ENCODE peak calls at places on chromosomes 11 and 22, in four cellular contexts. L, S, B and C are unnamed samples.

GRCh38 chr11:119206512-119207299 is 567 bp downstream of the CBL start:
- DNase-seq in L (peak; percentile 65), S (peak; percentile 52), B (peak; percentile 51), C (peak; percentile 41)

GRCh38 chr11:128463386-128463829 is 124.0 kb downstream of the ETS1 start:
- DNase-seq in L (no peak), S (no peak), B (no peak), C (no peak)

GRCh38 chr11:30919389-30920172 is 333.4 kb upstream of the MPPED2 start:
- DNase-seq in L (no peak), S (no peak), B (no peak), C (no peak)

GRCh38 chr11:15117751-15118150 is 3.0 kb downstream of the INSC start:
- DNase-seq in L (no peak), S (peak; percentile 54), B (no peak), C (no peak)

GRCh38 chr11:121235057-121235456 is 57.5 kb upstream of the SC5D start:
- DNase-seq in L (no peak), S (no peak), B (no peak), C (no peak)

GRCh38 chr11:126310229-126310991 is 6.5 kb downstream of the DCPS start:
- DNase-seq in L (peak; percentile 52), S (peak; percentile 82), B (peak; percentile 80), C (peak; percentile 65)

GRCh38 chr22:46791201-46791731 is 28.8 kb downstream of the TBC1D22A start:
- DNase-seq in L (peak; percentile 74), S (no peak), B (no peak), C (no peak)

GRCh38 chr11:6657346-6657745 is 1.7 kb upstream of the DCHS1 start:
- DNase-seq in L (no peak), S (no peak), B (no peak), C (no peak)

GRCh38 chr11:132960273-132960672 is 572.0 kb downstream of the OPCML start:
- DNase-seq in L (no peak), S (no peak), B (no peak), C (no peak)

GRCh38 chr11:19499999-19500398 is 212.6 kb upstream of the NAV2 start:
- DNase-seq in L (no peak), S (no peak), B (no peak), C (no peak)

GRCh38 chr11:126702987-126703386 is 297.6 kb downstream of the KIRREL3 start:
- DNase-seq in L (no peak), S (no peak), B (peak; percentile 40), C (no peak)

GRCh38 chr11:115699733-115700132 is 195.5 kb upstream of the CADM1 start:
- DNase-seq in L (no peak), S (no peak), B (no peak), C (no peak)

GRCh38 chr11:63770763-63771162 is 2.2 kb upstream of the ZFTA start:
- DNase-seq in L (no peak), S (no peak), B (no peak), C (no peak)

GRCh38 chr22:42364641-42365336 is 67.4 kb downstream of the NFAM1 start:
- DNase-seq in L (no peak), S (no peak), B (peak; percentile 27), C (no peak)

GRCh38 chr22:32050678-32051515 is 7.8 kb downstream of the SLC5A1 start:
- DNase-seq in L (no peak), S (no peak), B (no peak), C (no peak)

GRCh38 chr22:23847991-23848864 is 9.4 kb upstream of the DERL3 start:
- DNase-seq in L (peak; percentile 64), S (no peak), B (no peak), C (no peak)

GRCh38 chr22:35099883-35100282 is 33.9 kb downstream of the ISX start:
- DNase-seq in L (no peak), S (no peak), B (no peak), C (no peak)

GRCh38 chr11:126963603-126964353 is 36.8 kb downstream of the KIRREL3 start:
- DNase-seq in L (no peak), S (no peak), B (no peak), C (no peak)

GRCh38 chr11:112050721-112051120 is 23.1 kb downstream of the PIH1D2 start:
- DNase-seq in L (no peak), S (no peak), B (no peak), C (no peak)

GRCh38 chr11:68610452-68611116 is 73.8 kb upstream of the GAL start:
- DNase-seq in L (no peak), S (no peak), B (no peak), C (no peak)

GRCh38 chr11:112663947-112664634 is 297.1 kb upstream of the NCAM1 start:
- DNase-seq in L (no peak), S (no peak), B (no peak), C (no peak)

GRCh38 chr11:13666708-13667107 is 1.8 kb upstream of the FAR1 start:
- DNase-seq in L (no peak), S (no peak), B (no peak), C (no peak)

GRCh38 chr22:44026630-44027511 is 2.8 kb downstream of the PARVB start:
- DNase-seq in L (peak; percentile 95), S (no peak), B (peak; percentile 84), C (peak; percentile 41)

GRCh38 chr11:68120212-68121066 is 749 bp downstream of the CHKA start:
- DNase-seq in L (peak; percentile 63), S (peak; percentile 41), B (peak; percentile 52), C (no peak)

GRCh38 chr22:38866399-38867123 is 5.5 kb downstream of the CBX6 start:
- DNase-seq in L (no peak), S (no peak), B (no peak), C (peak; percentile 11)

GRCh38 chr22:26489447-26490036 is 5.9 kb downstream of the SRRD start:
- DNase-seq in L (no peak), S (peak; percentile 11), B (no peak), C (no peak)

GRCh38 chr11:17293308-17293707 is 16.8 kb downstream of the NUCB2 start:
- DNase-seq in L (no peak), S (no peak), B (no peak), C (no peak)

GRCh38 chr22:42603427-42603826 is 11.3 kb downstream of the POLDIP3 start:
- DNase-seq in L (no peak), S (no peak), B (no peak), C (no peak)

GRCh38 chr11:78354741-78355705 is 62.6 kb downstream of the GAB2 start:
- DNase-seq in L (no peak), S (no peak), B (no peak), C (no peak)

GRCh38 chr11:90434858-90435257 is 212.0 kb upstream of the CHORDC1 start:
- DNase-seq in L (no peak), S (no peak), B (no peak), C (no peak)

GRCh38 chr11:111936045-111936400 is 1.1 kb upstream of the DIXDC1 start:
- DNase-seq in L (no peak), S (no peak), B (no peak), C (no peak)

GRCh38 chr11:94786264-94787126 is 18.3 kb downstream of the AMOTL1 start:
- DNase-seq in L (no peak), S (no peak), B (no peak), C (no peak)

GRCh38 chr11:117535201-117535869 is 207.7 kb downstream of the CEP164 start:
- DNase-seq in L (no peak), S (no peak), B (peak; percentile 59), C (peak; percentile 50)

DNA sequence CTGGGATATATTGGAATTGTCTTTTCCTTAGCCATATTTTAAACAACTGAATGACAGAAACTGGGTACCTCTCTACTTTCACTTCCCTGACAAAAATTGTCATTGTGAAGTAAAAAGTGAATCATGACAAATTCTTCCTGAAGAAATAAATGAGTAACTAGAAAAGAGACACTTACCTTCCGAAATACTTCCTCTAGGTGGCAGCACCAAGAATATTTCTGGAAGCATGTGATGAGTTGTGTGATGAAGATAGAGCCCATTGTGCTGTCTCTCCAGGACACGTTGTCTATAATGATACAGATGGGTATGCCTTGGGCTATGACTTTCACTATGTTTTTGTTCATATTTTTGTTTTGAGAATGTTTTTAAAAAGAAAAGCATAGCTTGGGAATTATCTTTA is 21.5 kb downstream of the CASP4 start:
- DNase-seq in L (peak; percentile 24), S (no peak), B (no peak), C (no peak)
- TF ChIP-seq CTCF in L (peak; percentile 71), S (peak; percentile 64), B (peak; percentile 62), C (no peak)

GRCh38 chr11:62715150-62716130 is 8.0 kb downstream of the GNG3 start:
- DNase-seq in L (no peak), S (no peak), B (no peak), C (no peak)
- TF ChIP-seq CTCF in L (no peak), S (no peak), B (no peak), C (no peak)

GRCh38 chr11:9745411-9746211 is 81.7 kb downstream of the SWAP70 start:
- DNase-seq in L (peak; percentile 57), S (no peak), B (no peak), C (no peak)
- TF ChIP-seq CTCF in L (no peak), S (no peak), B (no peak), C (no peak)

DNA sequence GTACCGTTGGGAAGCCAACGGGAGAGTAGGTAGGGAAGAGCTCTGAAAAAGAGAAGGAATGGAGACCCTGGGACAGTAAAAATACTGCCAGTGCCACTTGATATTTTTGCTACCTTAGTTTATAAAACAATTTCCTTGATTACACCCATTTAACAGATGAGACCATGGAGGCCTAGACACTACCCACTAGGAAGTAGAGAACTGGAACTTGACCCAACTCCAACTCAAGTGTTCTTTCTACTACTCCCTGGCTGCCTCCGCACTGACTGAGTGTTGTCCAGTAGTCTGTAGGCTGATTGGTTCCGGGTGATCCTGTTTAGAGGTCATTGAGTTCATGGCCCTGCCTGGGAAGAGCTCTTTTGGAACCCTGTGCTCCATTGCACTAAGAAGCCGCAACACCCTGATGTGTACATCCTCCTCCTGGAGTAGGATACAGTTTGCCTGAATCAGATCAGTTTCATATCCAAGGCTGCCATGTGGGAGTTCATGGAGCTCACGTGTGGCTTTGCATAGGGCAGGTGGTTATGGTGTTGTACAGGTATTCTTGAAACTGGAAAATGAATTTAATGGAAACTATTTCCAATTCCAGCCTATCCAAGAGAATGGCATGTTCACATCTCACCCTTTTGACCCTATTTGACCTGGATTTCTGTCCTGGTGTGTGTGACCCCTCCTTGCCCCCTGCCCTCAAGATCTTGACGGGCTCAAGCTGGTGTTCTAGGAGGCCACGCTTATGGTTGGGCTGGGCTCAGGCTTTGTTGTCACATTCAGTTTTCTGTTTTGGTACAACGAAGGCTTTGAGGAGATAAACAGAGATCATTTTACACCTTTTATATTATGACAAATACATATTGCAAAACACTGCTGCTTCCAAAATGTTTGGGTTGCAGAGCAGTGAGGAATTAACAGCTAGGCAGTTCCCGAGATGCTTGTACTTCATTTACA is 102.2 kb upstream of the NNMT start:
- DNase-seq in L (no peak), S (no peak), B (no peak), C (no peak)
- TF ChIP-seq CTCF in L (no peak), S (no peak), B (no peak), C (no peak)

DNA sequence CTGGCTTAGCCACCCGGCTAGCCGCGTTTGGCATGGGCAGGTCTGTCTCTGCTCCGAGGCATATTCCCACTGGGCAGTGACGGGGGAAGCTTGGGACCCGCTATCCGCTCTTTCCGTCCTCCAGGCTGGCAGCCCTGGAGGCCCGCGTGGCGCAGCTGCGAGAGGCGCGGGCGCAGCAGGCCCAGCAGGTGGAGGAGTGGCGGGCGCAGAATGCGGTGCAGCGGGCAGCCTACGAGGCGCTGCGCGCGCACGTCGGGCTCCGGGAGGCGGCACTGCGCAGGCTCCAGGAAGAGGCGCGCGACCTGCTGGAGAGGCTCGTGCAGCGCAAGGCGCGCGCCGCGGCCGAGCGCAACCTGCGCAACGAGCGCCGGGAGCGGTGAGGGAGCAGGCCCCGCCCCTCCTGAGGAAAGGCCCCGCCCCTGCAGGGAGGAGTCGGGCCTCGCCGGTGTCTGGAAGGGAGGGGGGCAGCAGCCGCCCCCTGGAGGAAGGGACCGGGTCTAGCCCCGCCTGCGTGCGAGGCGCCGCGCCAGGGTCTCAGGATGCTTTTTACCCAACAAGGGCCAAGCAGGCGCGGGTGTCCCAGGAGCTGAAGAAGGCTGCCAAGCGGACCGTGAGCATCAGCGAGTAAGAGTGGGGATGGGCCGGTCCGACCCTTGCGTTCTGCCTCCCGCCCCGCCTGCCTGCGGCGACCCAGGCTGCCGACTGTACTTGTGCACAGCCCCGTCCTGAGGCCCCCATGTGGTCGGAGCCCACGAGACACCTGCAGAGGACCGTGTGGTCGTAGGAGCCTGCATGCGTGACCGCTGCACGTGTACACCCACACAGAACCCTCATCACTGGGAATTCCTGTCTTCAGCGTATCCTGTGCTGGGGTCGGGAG is 7.9 kb downstream of the ATG16L2 start:
- DNase-seq in L (peak; percentile 84), S (peak; percentile 94), B (peak; percentile 88), C (peak; percentile 78)
- TF ChIP-seq CTCF in L (peak; percentile 65), S (peak; percentile 27), B (peak; percentile 47), C (peak; percentile 29)